ENCODE peak calls at places on chromosomes 6 and 20, in eight cellular contexts. G is lung; F is pancreas; H is IMR-90; R is CD8-positive, alpha-beta T cell; Q is osteoblast; V is cardiac muscle cell; E is lower lobe of right lung. N is an unnamed sample. For H3K4me1 and H3K27me3, the result is how much of the 10 kb centered on the place peaks cover.

GRCh38 chr6:39765508-39766065 is 26.6 kb upstream of the DAAM2 start:
- DNase-seq in V (no peak), Q (no peak), E (no peak), G (no peak), F (no peak), R (no peak), H (no peak), N (no peak)

GRCh38 chr6:42401605-42401935 is 50.2 kb downstream of the TRERF1 start:
- DNase-seq in F (no peak), Q (no peak), G (no peak), R (no peak), V (no peak), E (no peak), H (no peak), N (no peak)

GRCh38 chr20:43983359-43983758 is 68.7 kb downstream of the TOX2 start:
- DNase-seq in F (no peak), E (no peak), G (no peak), Q (no peak), H (no peak), R (peak), V (no peak), N (peak)

GRCh38 chr6:168711049-168711640 is 270.2 kb downstream of the SMOC2 start:
- DNase-seq in E (no peak), R (no peak), V (peak), G (no peak), F (no peak), H (no peak), Q (no peak), N (no peak)

GRCh38 chr20:17568045-17568788 is 1.7 kb upstream of the DSTN start:
- DNase-seq in H (no peak), Q (no peak), R (no peak), F (no peak), E (no peak), V (no peak), G (no peak), N (no peak)

GRCh38 chr6:136228811-136229210 is 21.3 kb downstream of the MTFR2 start:
- DNase-seq in G (no peak), F (no peak), R (no peak), Q (no peak), V (no peak), H (no peak), E (no peak), N (no peak)

GRCh38 chr20:46406986-46407670 is 713 bp upstream of the ELMO2 start:
- DNase-seq in E (peak), H (peak), V (peak), Q (peak), R (peak), G (peak), F (peak), N (peak)

GRCh38 chr6:145015739-145016558 is 719.4 kb downstream of the EPM2A start:
- DNase-seq in E (no peak), V (peak), R (no peak), H (peak), F (no peak), G (no peak), Q (peak), N (no peak)

DNA sequence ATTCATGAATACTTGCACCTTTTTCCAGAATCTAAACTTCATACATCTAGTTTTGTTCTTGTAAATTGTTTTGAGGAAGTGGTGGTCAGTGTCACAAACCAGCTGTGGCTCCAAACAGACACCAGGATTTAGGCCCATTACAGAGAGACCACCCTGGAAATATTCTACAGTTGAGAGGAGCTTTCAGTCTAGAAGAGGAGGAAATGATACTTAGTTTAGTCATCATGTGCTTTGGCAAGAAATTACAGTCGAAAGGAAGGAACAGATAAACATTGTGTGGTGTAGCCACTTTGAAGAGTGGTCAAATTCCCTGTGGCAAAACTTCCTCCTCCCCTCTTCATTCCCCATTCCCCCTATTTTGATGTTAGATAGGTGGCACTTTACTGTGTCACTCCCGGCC is 15.7 kb downstream of the DCBLD1 start:
- DNase-seq in R (no peak), H (peak), V (peak), G (no peak), F (no peak), E (no peak), Q (peak), N (no peak)
- H3K4me1 ChIP-seq in R (under half), H (under half), V (under half), G (under half), F (under half), E (half or more), Q (half or more), N (under half)

DNA sequence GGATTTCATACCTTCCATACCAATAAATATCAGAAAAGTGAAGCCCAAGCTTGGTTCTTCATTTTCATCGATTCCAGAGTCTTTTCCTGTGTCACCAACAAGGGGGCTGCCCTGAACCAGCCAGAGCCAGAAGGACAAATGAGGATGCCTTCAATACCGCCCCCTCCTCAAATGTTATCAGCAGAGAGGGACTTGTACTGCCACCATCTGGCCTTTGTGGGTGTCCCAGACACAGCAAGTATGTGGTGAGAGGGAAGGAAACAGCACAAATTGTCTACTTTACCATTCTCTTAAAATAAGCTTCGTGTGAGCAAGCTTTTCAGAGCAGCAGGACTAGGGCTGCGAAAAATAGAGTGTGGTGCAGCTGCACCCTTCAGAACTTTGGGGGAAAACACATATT is 165.3 kb downstream of the SOBP start:
- DNase-seq in F (no peak), H (no peak), Q (no peak), R (no peak), E (no peak), G (no peak), V (no peak), N (peak)
- H3K4me3 ChIP-seq in F (no peak), H (no peak), Q (no peak), R (no peak), E (no peak), G (no peak), V (no peak), N (no peak)

GRCh38 chr6:28207244-28208179 is 17.6 kb upstream of the ZSCAN9 start:
- DNase-seq in G (no peak), V (peak), H (peak), R (no peak), F (peak), Q (no peak), E (no peak), N (peak)
- H3K27me3 ChIP-seq in G (under half), V (half or more), H (under half), R (half or more), F (half or more), Q (half or more), E (half or more), N (half or more)

GRCh38 chr20:58019850-58020625 is 208.4 kb downstream of the ANKRD60 start:
- DNase-seq in R (no peak), E (no peak), Q (no peak), G (no peak), F (no peak), H (no peak), V (no peak), N (no peak)

GRCh38 chr20:58017970-58018530 is 210.4 kb downstream of the ANKRD60 start:
- DNase-seq in H (no peak), Q (no peak), R (no peak), G (no peak), V (no peak), E (no peak), F (no peak), N (no peak)

GRCh38 chr20:58018590-58018989 is 209.9 kb downstream of the ANKRD60 start:
- DNase-seq in V (no peak), R (no peak), Q (no peak), G (no peak), F (no peak), H (no peak), E (no peak), N (no peak)

GRCh38 chr20:58020656-58021454 is 207.6 kb downstream of the ANKRD60 start:
- DNase-seq in Q (no peak), R (no peak), E (no peak), V (no peak), G (no peak), H (no peak), F (no peak), N (peak)

GRCh38 chr20:58019027-58019849 is 209.2 kb downstream of the ANKRD60 start:
- DNase-seq in G (no peak), R (no peak), V (no peak), E (no peak), F (no peak), Q (peak), H (peak), N (no peak)
- H3K4me1 ChIP-seq in G (under half), R (under half), V (under half), E (under half), F (under half), Q (under half), H (under half), N (under half)

GRCh38 chr20:3273371-3273770 is 34.4 kb upstream of the SLC4A11 start:
- DNase-seq in E (no peak), V (no peak), G (no peak), R (no peak), H (no peak), F (no peak), Q (no peak), N (no peak)
- H3K4me3 ChIP-seq in E (no peak), V (no peak), G (no peak), R (no peak), H (no peak), F (no peak), Q (no peak), N (no peak)

GRCh38 chr6:34094474-34095135 is 51.3 kb downstream of the GRM4 start:
- DNase-seq in Q (no peak), F (no peak), R (no peak), E (no peak), G (no peak), H (no peak), V (no peak), N (no peak)
- H3K27me3 ChIP-seq in Q (under half), F (under half), R (under half), E (under half), G (under half), H (half or more), V (under half), N (under half)

DNA sequence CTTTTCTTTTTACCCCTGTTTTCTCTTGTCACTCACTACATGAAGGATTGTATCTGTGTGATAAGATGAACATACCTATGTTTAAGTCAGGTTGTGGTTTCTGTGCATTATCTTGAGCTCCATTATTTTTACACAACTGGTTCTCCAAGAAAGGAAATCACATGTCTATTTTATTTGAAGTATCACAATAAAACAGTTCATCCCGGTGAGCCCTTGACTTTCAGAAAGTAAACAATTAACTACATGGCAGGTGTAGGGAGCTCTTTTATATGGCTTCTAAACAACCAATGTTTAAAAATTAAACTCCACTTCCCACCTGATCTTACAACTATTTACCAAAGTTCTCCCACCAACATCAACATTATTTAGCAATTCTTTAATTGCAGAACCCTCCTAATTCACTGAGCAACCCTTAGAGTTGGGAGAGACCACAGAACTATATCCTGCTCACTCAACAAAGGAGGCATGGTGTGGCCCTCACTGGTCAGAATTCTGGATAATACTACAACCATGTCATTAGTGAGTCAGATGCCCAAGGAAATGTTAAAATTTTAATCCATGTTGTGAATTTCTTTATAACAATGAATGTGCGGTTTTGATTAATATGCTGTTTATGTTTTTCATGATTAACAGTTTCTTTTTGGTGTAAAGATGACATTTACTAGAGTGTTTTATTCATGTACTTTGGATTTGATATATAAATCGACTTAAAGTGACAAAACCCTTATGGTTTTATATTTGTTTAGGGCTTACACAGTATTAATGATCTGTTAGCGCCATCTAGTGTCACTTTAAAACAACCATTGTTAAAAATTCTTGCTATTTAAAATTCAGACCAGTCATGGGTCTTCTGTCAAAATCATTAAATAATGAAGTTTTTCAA is 50.0 kb upstream of the SCGN start:
- DNase-seq in F (no peak), E (no peak), R (no peak), H (peak), V (peak), Q (no peak), G (no peak), N (no peak)
- H3K4me1 ChIP-seq in F (under half), E (under half), R (under half), H (under half), V (under half), Q (under half), G (under half), N (under half)